ENCODE peak calls at places on chromosome 19, in five cellular contexts. T is RPMI8226; G is AG04450; W is activated CD8-positive, alpha-beta memory T cell treated with anti-CD3 and anti-CD28 coated beads for 48 hours; Z is cardiac muscle cell. C is an unnamed sample.

GRCh38 chr19:47232422-47233211 is 1.6 kb upstream of the BBC3 start:
- DNase-seq in Z (peak), T (peak), G (no peak), W (no peak), C (peak)

GRCh38 chr19:16429066-16429758 is 42.6 kb downstream of the EPS15L1 start:
- DNase-seq in T (no peak), Z (no peak), W (no peak), G (no peak), C (no peak)

GRCh38 chr19:54432144-54432738 is 16.8 kb upstream of the LENG8 start:
- DNase-seq in W (no peak), G (no peak), T (no peak), Z (no peak), C (no peak)

GRCh38 chr19:13758795-13759194 is 5.5 kb upstream of the MRI1 start:
- DNase-seq in T (no peak), G (no peak), Z (no peak), W (no peak), C (no peak)

GRCh38 chr19:1817553-1818179 is 5.6 kb upstream of the ATP8B3 start:
- DNase-seq in Z (no peak), G (no peak), W (no peak), T (no peak), C (no peak)

GRCh38 chr19:51478381-51479285 is at the start of gene CEACAM18:
- DNase-seq in Z (no peak), T (no peak), W (no peak), G (no peak), C (no peak)

GRCh38 chr19:17108453-17108784 is 32.8 kb downstream of the MYO9B start:
- DNase-seq in G (no peak), T (no peak), Z (no peak), W (no peak), C (no peak)

GRCh38 chr19:4372630-4373367 is 27.5 kb downstream of the SH3GL1 start:
- DNase-seq in T (no peak), W (no peak), Z (no peak), G (no peak), C (no peak)

GRCh38 chr19:54156953-54157352 is 2.6 kb downstream of the LENG1 start:
- DNase-seq in Z (no peak), T (no peak), W (no peak), G (no peak), C (no peak)

GRCh38 chr19:43574424-43575155 is 737 bp downstream of the XRCC1 start:
- DNase-seq in G (no peak), Z (peak), W (no peak), T (no peak), C (no peak)

GRCh38 chr19:45866400-45867176 is 2.5 kb downstream of the FOXA3 start:
- DNase-seq in T (no peak), W (no peak), G (no peak), Z (no peak), C (no peak)

GRCh38 chr19:32041681-32042292 is 303.6 kb upstream of the ZNF507 start:
- DNase-seq in W (no peak), Z (peak), G (no peak), T (peak), C (no peak)

GRCh38 chr19:2315818-2316353 is 7.9 kb upstream of the LINGO3 start:
- DNase-seq in T (peak), Z (peak), G (no peak), W (no peak), C (peak)

GRCh38 chr19:44960906-44961734 is 5.9 kb downstream of the CLPTM1 start:
- DNase-seq in W (no peak), G (no peak), Z (no peak), T (peak), C (no peak)

GRCh38 chr19:28049875-28050274 is 1163.1 kb downstream of the UQCRFS1 start:
- DNase-seq in W (no peak), T (no peak), Z (no peak), G (no peak), C (no peak)

GRCh38 chr19:10712041-10712440 is 5.8 kb upstream of the DNM2 start:
- DNase-seq in W (no peak), T (no peak), Z (no peak), G (no peak), C (no peak)

GRCh38 chr19:49555600-49556411 is 24.6 kb downstream of the NOSIP start:
- DNase-seq in T (no peak), G (no peak), W (no peak), Z (peak), C (no peak)

GRCh38 chr19:4636151-4636717 is 3.1 kb upstream of the TNFAIP8L1 start:
- DNase-seq in T (peak), Z (peak), W (peak), G (no peak), C (peak)

GRCh38 chr19:17538684-17539287 is 16.7 kb upstream of the COLGALT1 start:
- DNase-seq in W (no peak), Z (no peak), T (no peak), G (no peak), C (peak)

GRCh38 chr19:49212302-49212701 is 54.7 kb downstream of the TRPM4 start:
- DNase-seq in G (no peak), T (peak), Z (peak), W (no peak), C (no peak)

GRCh38 chr19:4112367-4112766 is 11.6 kb downstream of the MAP2K2 start:
- DNase-seq in Z (no peak), W (no peak), G (no peak), T (no peak), C (no peak)